ENCODE peak calls at places on chromosomes 3 and 15, in five cellular contexts. U is glutamatergic neuron, C is GM12865, W is GM10248, K is cardiac fibroblast. I is an unnamed sample.

GRCh38 chr15:31248951-31249350 is 77.7 kb upstream of the KLF13 start:
- DNase-seq in U (no peak), C (no peak), W (no peak), K (no peak), I (no peak)

GRCh38 chr15:31328425-31328998 is 1.9 kb downstream of the KLF13 start:
- DNase-seq in U (no peak), C (peak), W (peak), K (peak), I (peak)

GRCh38 chr15:73691398-73691797 is 7.2 kb downstream of the CD276 start:
- DNase-seq in U (peak), C (no peak), W (no peak), K (peak), I (no peak)

GRCh38 chr3:125042725-125043406 is 12.9 kb downstream of the HEG1 start:
- DNase-seq in U (peak), C (no peak), W (no peak), K (peak), I (no peak)

GRCh38 chr3:152021951-152022461 is 148.6 kb downstream of the SUCNR1 start:
- DNase-seq in U (no peak), C (no peak), W (no peak), K (peak), I (no peak)

GRCh38 chr15:48112242-48112641 is 8.5 kb upstream of the SLC24A5 start:
- DNase-seq in U (peak), C (peak), W (no peak), K (peak), I (no peak)

GRCh38 chr3:8845641-8846040 is 76.2 kb upstream of the OXTR start:
- DNase-seq in U (no peak), C (no peak), W (no peak), K (no peak), I (no peak)

GRCh38 chr3:127682576-127682975 is 9.8 kb downstream of the ABTB1 start:
- DNase-seq in U (peak), C (no peak), W (no peak), K (no peak), I (no peak)

GRCh38 chr15:62569460-62570404 is 404.6 kb upstream of the C2CD4B start:
- DNase-seq in U (no peak), C (no peak), W (no peak), K (peak), I (no peak)

GRCh38 chr3:180881065-180881801 is 31.2 kb upstream of the FXR1 start:
- DNase-seq in U (no peak), C (no peak), W (no peak), K (no peak), I (no peak)

GRCh38 chr3:71495708-71496472 is 87.6 kb downstream of the FOXP1 start:
- DNase-seq in U (no peak), C (no peak), W (no peak), K (peak), I (no peak)

GRCh38 chr3:33231755-33232465 is 13.3 kb upstream of the SUSD5 start:
- DNase-seq in U (no peak), C (no peak), W (no peak), K (no peak), I (no peak)

GRCh38 chr15:51874751-51875644 is 45.5 kb downstream of the TMOD3 start:
- DNase-seq in U (no peak), C (no peak), W (no peak), K (peak), I (no peak)

GRCh38 chr3:38349684-38350359 is 3.2 kb downstream of the XYLB start:
- DNase-seq in U (no peak), C (no peak), W (no peak), K (no peak), I (no peak)

GRCh38 chr15:63374686-63375520 is 6.7 kb downstream of the CA12 start:
- DNase-seq in U (no peak), C (no peak), W (no peak), K (peak), I (no peak)

GRCh38 chr3:149969110-149969944 is 1.4 kb downstream of the PFN2 start:
- DNase-seq in U (peak), C (no peak), W (no peak), K (peak), I (no peak)

GRCh38 chr15:61171190-61171589 is 57.9 kb downstream of the RORA start:
- DNase-seq in U (no peak), C (no peak), W (no peak), K (no peak), I (no peak)

GRCh38 chr3:1087066-1087555 is 5.7 kb upstream of the CNTN6 start:
- DNase-seq in U (peak), C (no peak), W (no peak), K (peak), I (no peak)

DNA sequence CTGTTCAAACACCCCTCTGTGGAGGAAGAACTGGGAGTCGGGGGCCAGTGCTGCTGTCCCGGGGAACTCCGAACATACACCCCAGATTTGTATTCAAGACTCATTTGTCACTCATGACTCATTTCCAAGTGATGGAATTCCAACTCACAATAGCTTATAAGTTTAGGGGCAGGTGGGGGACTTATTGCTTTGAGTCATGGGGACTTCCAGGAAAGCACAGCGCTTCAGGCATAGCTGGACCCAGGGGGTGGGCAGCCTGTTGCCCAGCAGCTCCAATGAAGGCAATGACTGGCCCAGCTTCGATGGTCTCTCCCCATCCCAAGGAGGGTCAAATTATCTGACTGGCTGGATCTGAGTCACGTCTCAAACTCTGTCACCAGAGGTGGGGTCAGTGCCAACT is 72.4 kb downstream of the TM2D3 start:
- DNase-seq in U (no peak), C (peak), W (no peak), K (no peak), I (no peak)
- TF ChIP-seq CTCF in U (no peak), C (no peak), W (no peak), K (no peak), I (no peak)

GRCh38 chr3:138942861-138943623 is 3.9 kb downstream of the FOXL2 start:
- DNase-seq in U (peak), C (no peak), W (no peak), K (no peak), I (no peak)
- TF ChIP-seq CTCF in U (no peak), C (no peak), W (no peak), K (no peak), I (no peak)

GRCh38 chr3:97971679-97972567 is at the start of gene RIOX2:
- DNase-seq in U (peak), C (peak), W (peak), K (peak), I (peak)
- TF ChIP-seq CTCF in U (no peak), C (peak), W (no peak), K (no peak), I (no peak)

GRCh38 chr3:24387000-24387399 is 107.7 kb downstream of the THRB start:
- DNase-seq in U (no peak), C (no peak), W (no peak), K (no peak), I (no peak)

GRCh38 chr3:24387493-24387892 is 107.2 kb downstream of the THRB start:
- DNase-seq in U (no peak), C (no peak), W (no peak), K (peak), I (no peak)

GRCh38 chr3:24388159-24388558 is 106.5 kb downstream of the THRB start:
- DNase-seq in U (no peak), C (no peak), W (no peak), K (no peak), I (no peak)

GRCh38 chr3:24388611-24389010 is 106.0 kb downstream of the THRB start:
- DNase-seq in U (no peak), C (no peak), W (no peak), K (no peak), I (no peak)

GRCh38 chr3:24386458-24386857 is 108.2 kb downstream of the THRB start:
- DNase-seq in U (no peak), C (no peak), W (no peak), K (no peak), I (no peak)
- TF ChIP-seq CTCF in U (no peak), C (no peak), W (no peak), K (no peak), I (no peak)

GRCh38 chr3:131178710-131179375 is 152.2 kb downstream of the NEK11 start:
- DNase-seq in U (no peak), C (no peak), W (no peak), K (no peak), I (no peak)

GRCh38 chr3:131172502-131172901 is 145.8 kb downstream of the NEK11 start:
- DNase-seq in U (no peak), C (no peak), W (no peak), K (no peak), I (no peak)

GRCh38 chr3:131174752-131175151 is 148.1 kb downstream of the NEK11 start:
- DNase-seq in U (no peak), C (peak), W (no peak), K (peak), I (peak)
- TF ChIP-seq CTCF in U (no peak), C (no peak), W (no peak), K (no peak), I (no peak)

GRCh38 chr15:101320501-101321052 is 25.5 kb upstream of the SNRPA1 start:
- DNase-seq in U (no peak), C (peak), W (peak), K (peak), I (peak)
- TF ChIP-seq CTCF in U (no peak), C (peak), W (peak), K (peak), I (peak)

GRCh38 chr3:184811663-184811998 is 335 bp upstream of the VPS8 start:
- DNase-seq in U (no peak), C (no peak), W (no peak), K (no peak), I (no peak)

GRCh38 chr3:184811999-184812844 is at the start of gene VPS8:
- DNase-seq in U (peak), C (peak), W (peak), K (peak), I (peak)

GRCh38 chr3:184813357-184813756 is 1.4 kb downstream of the VPS8 start:
- DNase-seq in U (no peak), C (no peak), W (no peak), K (no peak), I (no peak)

GRCh38 chr3:184812845-184813157 is 835 bp downstream of the VPS8 start:
- DNase-seq in U (no peak), C (no peak), W (no peak), K (no peak), I (no peak)

DNA sequence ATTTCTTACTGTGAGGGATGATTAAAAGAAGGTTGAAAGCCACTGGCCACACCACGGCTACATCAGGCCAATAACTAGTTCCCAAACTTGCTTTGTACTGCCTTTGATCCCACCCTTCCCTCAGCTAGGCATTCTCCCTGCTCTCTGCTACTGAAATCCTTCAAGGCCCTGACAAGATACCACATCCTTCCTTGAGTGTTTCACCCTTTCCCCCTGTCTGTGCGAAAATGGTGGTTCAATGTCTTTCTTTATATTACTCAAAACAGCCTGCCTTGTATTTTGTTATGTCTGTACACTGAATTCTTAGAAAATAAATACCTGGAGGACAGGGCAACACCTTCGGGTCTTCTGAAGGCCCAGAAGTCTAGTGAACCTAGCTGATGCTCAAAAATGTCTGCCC is 932 bp upstream of the VPS8 start:
- DNase-seq in U (no peak), C (no peak), W (no peak), K (no peak), I (no peak)
- TF ChIP-seq CTCF in U (no peak), C (no peak), W (no peak), K (no peak), I (no peak)

DNA sequence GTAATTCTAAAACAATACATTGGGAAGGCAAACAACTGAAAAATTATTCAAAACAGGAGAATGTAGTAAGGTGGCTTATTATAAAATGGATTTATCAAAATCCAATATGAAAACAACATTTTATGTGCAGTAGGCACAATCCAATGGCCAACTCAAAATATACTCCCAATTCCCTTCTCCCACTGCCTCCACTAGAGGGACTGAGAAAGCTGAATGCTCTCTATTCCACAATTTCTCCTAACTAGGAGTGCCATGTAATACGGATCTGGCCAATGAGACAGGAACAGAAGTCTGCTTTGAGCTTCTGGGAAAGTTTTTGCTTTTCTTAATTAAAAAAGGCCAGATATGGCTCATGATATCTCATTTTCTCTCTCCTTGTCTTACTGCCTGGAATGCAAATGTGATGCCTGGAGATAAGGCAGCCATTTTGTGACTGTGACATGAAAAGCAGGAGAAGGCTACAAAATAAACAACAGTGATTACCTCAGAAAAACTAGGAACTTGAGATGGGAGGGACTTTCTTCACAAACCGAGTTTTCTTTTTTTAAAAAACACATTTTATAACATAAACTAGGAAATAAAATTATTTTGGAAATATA is 18.8 kb upstream of the VGLL4 start:
- DNase-seq in U (no peak), C (no peak), W (no peak), K (peak), I (no peak)
- TF ChIP-seq CTCF in U (peak), C (no peak), W (no peak), K (peak), I (peak)

I was measured in GM13977.